ENCODE peak calls at places on chromosomes 1 and 21, in seven cellular contexts. E is EL; O is pons; K is stimulated activated CD4-positive, alpha-beta T cell treated with anti-CD3 and anti-CD28 coated beads, Interleukin-2, amount 100 ng/mL, for 48 hours; J is neural crest cell; N is stimulated activated CD8-positive, alpha-beta memory T cell treated with anti-CD3 and anti-CD28 coated beads, Interleukin-2, amount 100 ng/mL, for 48 hours; I is substantia nigra. D is an unnamed sample.

GRCh38 chr1:119298687-119299086 is 69.9 kb upstream of the HAO2 start:
- DNase-seq in K (no peak), N (no peak), J (no peak), O (no peak), I (no peak), E (peak), D (no peak)

GRCh38 chr1:22494943-22495579 is 43.4 kb downstream of the ZBTB40 start:
- DNase-seq in I (no peak), N (no peak), E (no peak), K (no peak), O (no peak), J (no peak), D (no peak)

GRCh38 chr1:38962560-38962959 is 20.9 kb upstream of the RHBDL2 start:
- DNase-seq in J (no peak), N (no peak), E (peak), I (no peak), K (no peak), O (no peak), D (no peak)

GRCh38 chr1:6638226-6638625 is 13.6 kb downstream of the THAP3 start:
- DNase-seq in O (no peak), J (no peak), N (no peak), E (no peak), I (peak), K (no peak), D (no peak)

GRCh38 chr1:98426092-98426491 is 235.4 kb upstream of the SNX7 start:
- DNase-seq in O (no peak), I (no peak), K (no peak), E (no peak), J (no peak), N (no peak), D (no peak)

GRCh38 chr21:31630062-31630711 is 29.3 kb upstream of the SOD1 start:
- DNase-seq in O (peak), J (no peak), E (peak), I (no peak), K (no peak), N (no peak), D (no peak)

GRCh38 chr1:225498539-225499135 is 70.8 kb upstream of the LBR start:
- DNase-seq in I (no peak), J (no peak), O (no peak), E (no peak), K (no peak), N (no peak), D (no peak)

GRCh38 chr1:226722240-226722900 is 16.7 kb downstream of the ITPKB start:
- DNase-seq in I (no peak), N (no peak), E (no peak), K (no peak), O (peak), J (no peak), D (no peak)

GRCh38 chr1:61141288-61142044 is 59.1 kb downstream of the NFIA start:
- DNase-seq in O (no peak), J (no peak), K (no peak), I (no peak), N (no peak), E (peak), D (no peak)

GRCh38 chr1:168688679-168689657 is 40.0 kb downstream of the DPT start:
- DNase-seq in K (no peak), J (no peak), N (no peak), O (peak), I (no peak), E (no peak), D (no peak)

GRCh38 chr1:10615932-10616671 is 141.4 kb downstream of the PEX14 start:
- DNase-seq in K (no peak), N (no peak), I (no peak), E (no peak), J (no peak), O (no peak), D (no peak)

GRCh38 chr1:183101081-183101480 is 77.9 kb downstream of the LAMC1 start:
- DNase-seq in K (no peak), I (no peak), O (no peak), N (no peak), E (no peak), J (no peak), D (no peak)

D was measured in Kasumi-1.